ENCODE peak calls at places on chromosomes 11 and 22, in seven cellular contexts. Y, G, T, L, F, N and X are unnamed samples.

GRCh38 chr11:40722179-40722795 is 737.2 kb downstream of the LRRC4C start:
- DNase-seq in G (no peak), F (peak; percentile 16), Y (no peak), N (no peak), T (peak; percentile 28), L (no peak), X (no peak)

GRCh38 chr11:68340784-68341556 is 28.6 kb downstream of the LRP5 start:
- DNase-seq in N (no peak), Y (no peak), G (no peak), F (no peak), L (no peak), T (no peak), X (no peak)

GRCh38 chr11:77619576-77620198 is 17.9 kb downstream of the CLNS1A start:
- DNase-seq in Y (no peak), N (peak; percentile 59), F (no peak), L (no peak), T (peak; percentile 73), G (no peak), X (no peak)

GRCh38 chr11:45209904-45210699 is 63.7 kb downstream of the PRDM11 start:
- DNase-seq in Y (peak; percentile 84), F (no peak), T (peak; percentile 90), L (no peak), G (peak; percentile 72), N (no peak), X (no peak)

GRCh38 chr11:72627594-72628281 is 46.5 kb downstream of the PDE2A start:
- DNase-seq in L (no peak), T (no peak), G (peak; percentile 22), Y (peak; percentile 51), N (no peak), F (no peak), X (no peak)

GRCh38 chr11:66728760-66729385 is at the start of gene SPTBN2:
- DNase-seq in Y (no peak), F (no peak), T (peak; percentile 16), L (no peak), N (no peak), G (peak; percentile 16), X (no peak)

GRCh38 chr22:27805841-27806240 is 4.3 kb upstream of the MN1 start:
- DNase-seq in L (no peak), G (no peak), F (no peak), N (no peak), T (no peak), Y (no peak), X (no peak)

GRCh38 chr11:70769106-70769505 is 370.8 kb downstream of the CTTN start:
- DNase-seq in G (no peak), N (no peak), T (no peak), L (no peak), F (no peak), Y (no peak), X (peak; percentile 70)

GRCh38 chr11:38543311-38543710 is 1945.3 kb upstream of the RAG2 start:
- DNase-seq in L (no peak), G (no peak), N (no peak), F (no peak), Y (no peak), T (peak; percentile 82), X (no peak)

GRCh38 chr22:48744283-48744641 is 1083.4 kb downstream of the BRD1 start:
- DNase-seq in F (no peak), G (no peak), T (no peak), Y (no peak), N (no peak), L (peak; percentile 88), X (peak; percentile 82)

GRCh38 chr11:131703311-131703710 is 332.9 kb downstream of the NTM start:
- DNase-seq in Y (no peak), T (no peak), L (no peak), G (no peak), N (no peak), F (no peak), X (no peak)

GRCh38 chr11:75474878-75475766 is 42.1 kb upstream of the KLHL35 start:
- DNase-seq in L (no peak), Y (peak; percentile 66), N (no peak), F (no peak), T (peak; percentile 82), G (peak; percentile 46), X (no peak)

GRCh38 chr11:11491014-11491413 is 130.8 kb downstream of the GALNT18 start:
- DNase-seq in T (no peak), L (no peak), Y (no peak), G (no peak), N (no peak), F (no peak), X (no peak)

GRCh38 chr11:86687083-86687799 is 14.8 kb upstream of the ME3 start:
- DNase-seq in F (no peak), L (no peak), G (no peak), Y (no peak), N (no peak), T (no peak), X (no peak)

GRCh38 chr22:17154971-17155370 is 4.1 kb downstream of the HDHD5 start:
- DNase-seq in F (no peak), N (no peak), L (no peak), T (peak; percentile 5), Y (no peak), G (no peak), X (no peak)

GRCh38 chr11:74316772-74317505 is 5.5 kb upstream of the P4HA3 start:
- DNase-seq in G (no peak), N (no peak), T (peak; percentile 51), L (no peak), F (no peak), Y (no peak), X (no peak)

GRCh38 chr11:77778549-77778948 is 42.0 kb downstream of the RSF1 start:
- DNase-seq in Y (no peak), T (no peak), G (no peak), L (no peak), F (no peak), N (no peak), X (no peak)

GRCh38 chr11:131671764-131672163 is 301.3 kb downstream of the NTM start:
- DNase-seq in T (no peak), G (no peak), N (no peak), Y (no peak), F (peak; percentile 33), L (no peak), X (no peak)

GRCh38 chr22:23269441-23270211 is 89.3 kb downstream of the BCR start:
- DNase-seq in N (no peak), Y (no peak), G (no peak), L (no peak), F (no peak), T (no peak), X (no peak)

GRCh38 chr11:68974421-68975194 is 6.2 kb downstream of the MRGPRD start:
- DNase-seq in Y (no peak), T (peak; percentile 33), N (no peak), L (no peak), G (peak; percentile 6), F (no peak), X (peak; percentile 77)

GRCh38 chr11:72930011-72930410 is 115.8 kb downstream of the ATG16L2 start:
- DNase-seq in F (no peak), Y (no peak), L (no peak), G (no peak), T (peak; percentile 72), N (peak; percentile 4), X (no peak)

GRCh38 chr11:2071748-2072385 is 67.3 kb downstream of the IGF2 start:
- DNase-seq in N (no peak), L (no peak), G (no peak), Y (no peak), T (peak; percentile 72), F (no peak), X (no peak)

GRCh38 chr11:2076441-2076840 is 62.7 kb downstream of the IGF2 start:
- DNase-seq in G (no peak), F (no peak), N (no peak), Y (no peak), T (no peak), L (no peak), X (no peak)

GRCh38 chr11:2077061-2077802 is 62.0 kb downstream of the IGF2 start:
- DNase-seq in G (no peak), N (peak; percentile 58), L (no peak), T (peak; percentile 61), Y (no peak), F (no peak), X (no peak)

GRCh38 chr11:2072551-2073261 is 66.5 kb downstream of the IGF2 start:
- DNase-seq in L (no peak), Y (no peak), F (no peak), T (peak; percentile 83), G (no peak), N (no peak), X (no peak)

DNA sequence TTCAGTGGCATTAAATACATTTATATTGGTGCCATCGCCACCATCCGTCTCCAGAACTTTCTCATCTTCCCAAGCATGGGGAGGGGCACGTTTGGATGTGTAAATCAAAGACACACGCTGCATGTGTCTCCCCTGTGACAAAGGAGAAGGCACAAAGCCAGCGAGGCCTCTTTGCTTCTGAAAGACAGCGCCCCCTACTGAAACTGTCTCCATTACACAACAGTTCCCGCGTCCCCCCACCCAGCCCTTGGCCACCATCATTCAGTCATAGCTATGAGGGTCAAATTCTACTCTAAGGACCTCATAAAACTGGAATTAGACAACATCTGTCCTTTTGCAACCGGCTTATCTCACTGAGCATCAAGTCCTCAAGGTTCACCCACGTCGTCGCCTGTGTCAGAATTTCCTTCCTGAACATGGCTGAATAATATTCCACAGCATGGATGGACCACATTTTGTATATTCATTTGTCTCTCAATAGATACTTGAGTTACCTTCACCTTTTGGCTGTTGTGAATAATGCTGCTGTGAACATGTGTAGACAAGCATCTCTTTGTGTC is 64.8 kb downstream of the IGF2 start:
- DNase-seq in L (no peak), F (no peak), G (no peak), T (no peak), Y (no peak), N (no peak), X (no peak)
- TF ChIP-seq CTCF in L (no peak), F (no peak), G (no peak), T (peak; percentile 34), Y (no peak), N (peak; percentile 20), X (peak; percentile 51)

GRCh38 chr22:26753125-26753862 is 95.9 kb downstream of the MIAT start:
- DNase-seq in G (no peak), T (no peak), N (no peak), L (no peak), F (no peak), Y (no peak), X (no peak)
- TF ChIP-seq CTCF in G (no peak), T (peak; percentile 32), N (no peak), L (no peak), F (peak; percentile 14), Y (no peak), X (peak; percentile 19)

GRCh38 chr22:38700789-38701628 is at the start of gene JOSD1:
- DNase-seq in T (peak; percentile 95), Y (peak; percentile 98), N (peak; percentile 97), G (peak; percentile 98), L (no peak), F (peak; percentile 94), X (peak; percentile 98)
- TF ChIP-seq CTCF in T (no peak), Y (no peak), N (no peak), G (peak; percentile 43), L (no peak), F (peak; percentile 12), X (peak; percentile 34)

DNA sequence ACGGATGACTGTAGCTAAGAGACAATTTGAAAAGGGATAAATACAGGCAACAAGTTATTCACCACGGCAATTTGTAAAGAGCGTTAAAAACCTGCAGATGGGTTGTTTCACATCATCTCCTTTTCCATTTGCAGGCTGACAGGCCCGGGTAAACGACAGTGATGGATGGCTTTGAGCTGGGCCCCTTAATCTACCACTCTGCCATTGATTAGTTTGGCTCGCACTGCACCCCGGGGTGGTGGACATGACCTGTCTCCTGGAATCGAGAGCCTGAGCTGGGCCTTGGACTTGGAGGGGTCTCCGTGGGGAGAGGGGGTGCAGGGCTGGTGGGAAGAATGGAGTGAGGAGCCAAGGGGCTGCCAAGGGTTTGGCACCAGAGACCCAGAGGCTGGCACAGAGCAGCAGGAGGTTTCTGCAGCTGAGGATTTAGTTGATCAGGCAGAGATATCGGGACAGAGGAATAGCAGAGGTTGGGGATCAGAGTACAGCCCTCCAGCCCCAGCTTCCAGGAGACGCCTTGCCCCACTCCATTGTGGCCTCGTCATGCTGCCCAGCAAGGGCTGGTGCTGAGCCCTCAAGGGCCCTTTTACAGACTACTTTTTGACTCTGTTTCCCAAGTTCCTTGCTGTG is 110.6 kb upstream of the NECTIN1 start:
- DNase-seq in L (no peak), F (no peak), G (no peak), N (no peak), Y (no peak), T (no peak), X (no peak)
- TF ChIP-seq CTCF in L (no peak), F (no peak), G (no peak), N (no peak), Y (no peak), T (no peak), X (no peak)